ENCODE peak calls at places on chromosomes 1 and 21, in seven cellular contexts. Q is prostate gland, U is stomach, A is colonic mucosa, S is HCT116, D is dorsolateral prefrontal cortex, K is PC-9. M is an unnamed sample.

GRCh38 chr1:204854286-204854685 is 16.4 kb upstream of the NFASC start:
- DNase-seq in Q (no peak), U (no peak), A (no peak), S (no peak), D (no peak), K (no peak), M (no peak)

GRCh38 chr1:110872745-110873435 is at the start of gene CD53:
- DNase-seq in Q (no peak), U (no peak), A (peak), S (no peak), D (no peak), K (no peak), M (no peak)

GRCh38 chr21:43829575-43830119 is 35.4 kb upstream of the AGPAT3 start:
- DNase-seq in Q (no peak), U (no peak), A (no peak), S (no peak), D (peak), K (no peak), M (no peak)

GRCh38 chr1:33182452-33182851 is 609 bp upstream of the TRIM62 start:
- DNase-seq in Q (peak), U (no peak), A (peak), S (no peak), D (no peak), K (no peak), M (no peak)

GRCh38 chr1:243818978-243819377 is 31.1 kb downstream of the AKT3 start:
- DNase-seq in Q (no peak), U (no peak), A (no peak), S (no peak), D (no peak), K (no peak), M (no peak)

GRCh38 chr21:42694751-42695150 is 41.3 kb downstream of the PDE9A start:
- DNase-seq in Q (no peak), U (no peak), A (no peak), S (no peak), D (no peak), K (no peak), M (no peak)

GRCh38 chr1:35386954-35387353 is 118.4 kb downstream of the ZMYM4 start:
- DNase-seq in Q (no peak), U (no peak), A (no peak), S (no peak), D (no peak), K (no peak), M (no peak)

GRCh38 chr21:42455196-42455595 is 40.8 kb downstream of the RSPH1 start:
- DNase-seq in Q (no peak), U (peak), A (no peak), S (no peak), D (no peak), K (no peak), M (no peak)

GRCh38 chr1:90725961-90726715 is 9.0 kb upstream of the BARHL2 start:
- DNase-seq in Q (no peak), U (no peak), A (no peak), S (no peak), D (no peak), K (no peak), M (no peak)

GRCh38 chr1:34876406-34876805 is 16.9 kb upstream of the SMIM12 start:
- DNase-seq in Q (no peak), U (no peak), A (no peak), S (no peak), D (no peak), K (no peak), M (no peak)

GRCh38 chr1:202122639-202123335 is at the start of gene GPR37L1:
- DNase-seq in Q (no peak), U (peak), A (no peak), S (no peak), D (peak), K (peak), M (no peak)

GRCh38 chr1:156498447-156499193 is 2.0 kb downstream of the MEF2D start:
- DNase-seq in Q (no peak), U (peak), A (peak), S (no peak), D (no peak), K (peak), M (no peak)

GRCh38 chr1:15381805-15382204 is 27.9 kb upstream of the EFHD2 start:
- DNase-seq in Q (no peak), U (no peak), A (no peak), S (no peak), D (no peak), K (no peak), M (no peak)

GRCh38 chr1:91876751-91877573 is 9.0 kb downstream of the TGFBR3 start:
- DNase-seq in Q (no peak), U (no peak), A (no peak), S (no peak), D (no peak), K (no peak), M (no peak)

GRCh38 chr1:151156515-151156819 is at the start of gene TNFAIP8L2:
- DNase-seq in Q (no peak), U (peak), A (peak), S (no peak), D (no peak), K (no peak), M (peak)

GRCh38 chr1:110425611-110426152 is 18.2 kb upstream of the LAMTOR5 start:
- DNase-seq in Q (no peak), U (no peak), A (no peak), S (no peak), D (peak), K (no peak), M (no peak)

GRCh38 chr1:190633488-190633887 is 155.8 kb upstream of the BRINP3 start:
- DNase-seq in Q (no peak), U (no peak), A (no peak), S (no peak), D (no peak), K (no peak), M (no peak)

GRCh38 chr1:109794319-109795132 is 30.8 kb upstream of the EPS8L3 start:
- DNase-seq in Q (no peak), U (peak), A (peak), S (no peak), D (no peak), K (no peak), M (peak)

DNA sequence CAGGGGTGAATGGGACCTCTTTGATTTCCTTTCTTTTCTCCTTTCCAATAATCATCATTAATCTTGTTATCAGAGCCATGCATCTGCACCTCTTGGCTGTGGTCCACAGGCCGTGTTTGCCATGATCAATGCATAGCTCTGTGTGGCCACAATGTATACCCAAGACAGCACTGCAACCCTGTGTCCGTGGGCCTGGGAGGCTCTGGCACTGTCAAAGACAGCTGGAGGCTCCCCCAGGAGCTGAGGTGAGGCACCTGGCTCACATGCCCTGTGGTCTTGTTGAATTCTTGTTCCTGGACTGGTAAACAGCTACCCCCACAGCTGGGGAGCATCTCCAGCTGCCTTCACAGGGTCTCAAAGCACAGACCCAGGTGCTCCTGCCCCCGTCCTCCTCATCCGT is 67.2 kb upstream of the SELENON start:
- DNase-seq in Q (no peak), U (no peak), A (no peak), S (no peak), D (no peak), K (no peak), M (no peak)
- H3K27ac ChIP-seq in Q (no peak), U (no peak), A (no peak), S (no peak), D (no peak), K (no peak), M (no peak)

GRCh38 chr1:212696721-212697331 is 2.8 kb downstream of the BATF3 start:
- DNase-seq in Q (no peak), U (no peak), A (no peak), S (no peak), D (no peak), K (no peak), M (no peak)

GRCh38 chr1:212700597-212700891 is 904 bp upstream of the BATF3 start:
- DNase-seq in Q (no peak), U (no peak), A (peak), S (no peak), D (peak), K (no peak), M (no peak)

GRCh38 chr1:212699104-212699838 is 369 bp downstream of the BATF3 start:
- DNase-seq in Q (no peak), U (peak), A (peak), S (peak), D (no peak), K (peak), M (peak)

GRCh38 chr1:212699839-212700596 is at the start of gene BATF3:
- DNase-seq in Q (no peak), U (peak), A (peak), S (no peak), D (no peak), K (no peak), M (peak)

DNA sequence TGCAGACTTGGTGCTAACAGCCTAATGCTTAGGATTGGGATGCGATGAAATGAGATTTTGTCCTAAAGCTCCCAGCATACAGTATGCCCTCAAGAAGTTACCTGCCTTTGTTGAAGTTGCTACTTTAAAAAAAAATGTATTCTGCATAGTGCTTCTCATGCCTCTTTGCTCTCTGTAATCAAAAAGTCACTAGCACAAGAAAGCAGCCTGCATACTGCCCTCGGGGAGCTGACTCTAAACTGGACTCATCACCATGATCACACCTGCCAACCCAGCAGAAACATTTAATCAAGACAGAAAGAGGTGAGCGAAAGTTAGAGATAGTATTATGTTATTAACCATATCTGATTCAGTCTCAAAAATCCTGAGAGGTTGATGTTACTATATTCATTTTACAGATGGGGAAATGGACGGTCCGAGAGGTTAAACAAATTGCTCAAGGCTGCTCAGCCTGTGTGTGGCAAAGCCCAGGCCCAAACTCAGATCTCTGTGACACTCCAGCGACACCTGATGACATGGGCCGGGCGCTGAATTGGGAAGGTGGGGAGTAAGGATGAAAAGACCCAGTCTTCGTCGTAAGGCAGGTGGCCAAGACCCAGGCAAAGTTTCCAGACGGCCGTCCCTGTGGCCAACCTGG is 1.1 kb downstream of the BATF3 start:
- DNase-seq in Q (no peak), U (no peak), A (peak), S (no peak), D (no peak), K (no peak), M (peak)
- H3K4me3 ChIP-seq in Q (peak), U (peak), A (peak), S (peak), D (peak), K (peak), M (peak)

DNA sequence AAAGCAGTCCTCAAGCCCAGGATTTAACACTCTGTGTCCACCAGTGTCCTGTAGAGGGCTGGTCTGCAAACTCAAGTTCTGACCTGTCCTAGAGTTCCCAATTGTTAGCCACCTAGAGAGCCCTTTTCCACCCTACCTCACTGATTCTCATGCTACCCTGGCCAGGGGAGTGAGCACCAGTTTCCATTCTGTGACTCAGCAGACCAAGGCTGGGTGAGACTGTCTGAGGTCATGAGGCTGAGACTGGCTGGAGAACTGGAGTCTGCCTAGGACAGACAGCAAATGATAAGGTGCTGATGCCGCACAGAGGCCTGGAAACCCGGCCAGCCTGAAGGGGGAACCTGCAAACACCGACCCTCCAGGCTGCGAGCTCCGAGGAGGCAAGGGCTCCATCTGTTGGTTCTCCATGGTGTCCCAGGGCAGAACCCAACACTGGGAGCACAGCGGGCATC is 13.7 kb downstream of the GLIS1 start:
- DNase-seq in Q (no peak), U (no peak), A (no peak), S (no peak), D (no peak), K (no peak), M (peak)
- TF ChIP-seq CTCF in Q (no peak), U (no peak), A (no peak), S (peak), D (no peak), K (no peak), M (no peak)

GRCh38 chr1:40393173-40393572 is 19.6 kb downstream of the SMAP2 start:
- DNase-seq in Q (no peak), U (no peak), A (no peak), S (no peak), D (no peak), K (no peak), M (no peak)

GRCh38 chr1:40389871-40390560 is 16.5 kb downstream of the SMAP2 start:
- DNase-seq in Q (no peak), U (peak), A (no peak), S (no peak), D (peak), K (no peak), M (no peak)

GRCh38 chr1:40390857-40391256 is 17.3 kb downstream of the SMAP2 start:
- DNase-seq in Q (no peak), U (no peak), A (no peak), S (no peak), D (no peak), K (no peak), M (no peak)

GRCh38 chr1:40392206-40392605 is 18.7 kb downstream of the SMAP2 start:
- DNase-seq in Q (no peak), U (peak), A (no peak), S (no peak), D (peak), K (no peak), M (no peak)

GRCh38 chr1:40391688-40392145 is 18.2 kb downstream of the SMAP2 start:
- DNase-seq in Q (no peak), U (peak), A (no peak), S (no peak), D (no peak), K (no peak), M (no peak)
- H3K27ac ChIP-seq in Q (no peak), U (peak), A (peak), S (no peak), D (peak), K (no peak), M (no peak)

GRCh38 chr1:85277027-85277625 is 694 bp upstream of the BCL10 start:
- DNase-seq in Q (no peak), U (no peak), A (no peak), S (no peak), D (no peak), K (no peak), M (no peak)
- H3K4me3 ChIP-seq in Q (peak), U (peak), A (peak), S (peak), D (peak), K (peak), M (peak)

DNA sequence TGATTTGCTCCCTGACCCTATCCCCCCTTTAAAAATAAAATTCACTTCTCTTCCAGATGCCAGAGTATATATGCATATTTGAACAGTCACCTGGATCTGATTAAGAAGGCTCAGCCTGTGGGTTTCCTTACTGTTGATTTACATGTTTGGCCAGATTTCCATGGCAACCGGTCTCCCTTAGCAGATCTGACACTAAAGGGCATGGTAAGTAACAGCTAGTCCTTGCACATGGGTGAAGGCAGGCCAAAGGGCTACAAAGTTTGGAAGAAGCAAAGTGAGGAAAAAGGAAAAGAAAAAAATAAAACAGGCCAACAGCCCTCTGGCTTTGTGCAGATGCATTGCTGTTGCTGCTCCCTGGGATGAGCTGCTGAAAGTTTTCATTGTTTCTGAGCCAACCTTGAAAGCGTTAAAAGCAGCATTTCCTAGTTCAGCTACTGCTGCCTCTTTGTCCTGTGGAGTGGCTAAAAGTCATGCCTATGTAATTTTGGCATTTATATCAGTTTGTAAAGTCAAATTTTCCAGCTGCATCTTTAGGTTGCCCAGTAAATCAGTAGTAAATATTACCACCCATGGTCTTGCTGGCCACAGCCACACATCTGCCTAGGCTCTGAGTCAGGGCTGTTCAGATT is 176.5 kb upstream of the HOOK1 start:
- DNase-seq in Q (no peak), U (no peak), A (no peak), S (no peak), D (no peak), K (no peak), M (no peak)
- TF ChIP-seq CTCF in Q (no peak), U (no peak), A (no peak), S (no peak), D (no peak), K (no peak), M (no peak)

GRCh38 chr1:145846191-145846590 is 761 bp downstream of the NUDT17 start:
- DNase-seq in Q (no peak), U (no peak), A (peak), S (no peak), D (no peak), K (peak), M (no peak)
- H3K27ac ChIP-seq in Q (peak), U (peak), A (peak), S (no peak), D (no peak), K (no peak), M (peak)

GRCh38 chr1:8524637-8525157 is 206.8 kb downstream of the SLC45A1 start:
- DNase-seq in Q (no peak), U (no peak), A (no peak), S (no peak), D (no peak), K (no peak), M (no peak)

GRCh38 chr1:8525291-8526275 is 207.7 kb downstream of the SLC45A1 start:
- DNase-seq in Q (peak), U (peak), A (peak), S (peak), D (peak), K (peak), M (peak)

GRCh38 chr1:8533124-8533523 is 215.2 kb downstream of the SLC45A1 start:
- DNase-seq in Q (no peak), U (no peak), A (no peak), S (no peak), D (no peak), K (no peak), M (no peak)

GRCh38 chr1:8533907-8534306 is 216.0 kb downstream of the SLC45A1 start:
- DNase-seq in Q (no peak), U (no peak), A (no peak), S (no peak), D (no peak), K (no peak), M (no peak)

DNA sequence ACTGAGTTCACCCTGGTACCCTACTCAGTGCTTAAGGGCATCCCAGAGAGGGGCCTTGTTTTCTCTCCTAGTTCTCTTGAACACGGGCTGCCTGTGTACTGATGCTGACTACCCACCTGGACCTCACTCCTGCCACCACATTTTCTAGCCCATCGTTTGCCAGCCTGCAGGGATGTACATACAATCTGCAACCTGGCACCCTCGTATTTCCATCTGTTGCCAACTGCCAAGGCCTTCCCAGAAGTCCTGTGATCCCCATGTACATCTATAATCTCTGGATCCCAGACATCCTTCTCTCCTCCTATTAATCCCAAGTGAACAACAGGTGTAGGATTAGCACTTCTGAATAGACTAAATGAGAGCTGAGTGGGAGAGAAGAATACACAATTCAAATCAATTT is 212.0 kb downstream of the SLC45A1 start:
- DNase-seq in Q (no peak), U (no peak), A (no peak), S (no peak), D (no peak), K (no peak), M (no peak)
- H3K4me3 ChIP-seq in Q (no peak), U (no peak), A (no peak), S (no peak), D (no peak), K (no peak), M (no peak)

M was measured in coronary artery.